ENCODE peak calls at places on chromosomes 11 and 22, in six cellular contexts. One of them, this sample, is unnamed.

GRCh38 chr22:28137036-28137435 is 218.0 kb upstream of the PITPNB start:
- DNase-seq in breast epithelium: no peak
- DNase-seq in cardiac muscle cell: no peak
- DNase-seq in Caco-2: no peak
- DNase-seq in ovary: no peak
- DNase-seq in left ventricle myocardium inferior: no peak
- DNase-seq in this sample: no peak

GRCh38 chr11:60851327-60852059 is 4.3 kb downstream of the PTGDR2 start:
- DNase-seq in ovary: no peak
- DNase-seq in breast epithelium: no peak
- DNase-seq in Caco-2: no peak
- DNase-seq in left ventricle myocardium inferior: no peak
- DNase-seq in cardiac muscle cell: no peak
- DNase-seq in this sample: no peak

GRCh38 chr11:57514538-57515331 is 767 bp downstream of the SLC43A1 start:
- DNase-seq in cardiac muscle cell: peak; percentile 47
- DNase-seq in breast epithelium: no peak
- DNase-seq in left ventricle myocardium inferior: peak; percentile 69
- DNase-seq in ovary: peak; percentile 76
- DNase-seq in Caco-2: peak; percentile 54
- DNase-seq in this sample: peak; percentile 89

GRCh38 chr11:126891556-126892217 is 108.9 kb downstream of the KIRREL3 start:
- DNase-seq in Caco-2: no peak
- DNase-seq in cardiac muscle cell: peak; percentile 15
- DNase-seq in ovary: no peak
- DNase-seq in left ventricle myocardium inferior: peak; percentile 26
- DNase-seq in breast epithelium: no peak
- DNase-seq in this sample: no peak

GRCh38 chr11:106280041-106280440 is 202.6 kb downstream of the AASDHPPT start:
- DNase-seq in left ventricle myocardium inferior: no peak
- DNase-seq in ovary: no peak
- DNase-seq in breast epithelium: no peak
- DNase-seq in cardiac muscle cell: no peak
- DNase-seq in Caco-2: no peak
- DNase-seq in this sample: no peak

GRCh38 chr11:119991022-119991404 is 146.9 kb downstream of the TRIM29 start:
- DNase-seq in cardiac muscle cell: no peak
- DNase-seq in left ventricle myocardium inferior: no peak
- DNase-seq in ovary: no peak
- DNase-seq in breast epithelium: no peak
- DNase-seq in Caco-2: no peak
- DNase-seq in this sample: no peak

GRCh38 chr11:67006029-67006884 is 16.7 kb upstream of the SYT12 start:
- DNase-seq in cardiac muscle cell: no peak
- DNase-seq in left ventricle myocardium inferior: no peak
- DNase-seq in ovary: no peak
- DNase-seq in Caco-2: peak; percentile 83
- DNase-seq in breast epithelium: no peak
- DNase-seq in this sample: no peak

GRCh38 chr11:78649361-78650215 is 74.9 kb upstream of the NARS2 start:
- DNase-seq in ovary: no peak
- DNase-seq in breast epithelium: peak; percentile 7
- DNase-seq in Caco-2: peak; percentile 30
- DNase-seq in cardiac muscle cell: no peak
- DNase-seq in left ventricle myocardium inferior: no peak
- DNase-seq in this sample: no peak

GRCh38 chr11:7555067-7555699 is 41.4 kb downstream of the PPFIBP2 start:
- DNase-seq in breast epithelium: peak; percentile 67
- DNase-seq in left ventricle myocardium inferior: peak; percentile 76
- DNase-seq in ovary: no peak
- DNase-seq in Caco-2: no peak
- DNase-seq in cardiac muscle cell: no peak
- DNase-seq in this sample: no peak

GRCh38 chr11:68542617-68543016 is 82.1 kb downstream of the PPP6R3 start:
- DNase-seq in breast epithelium: no peak
- DNase-seq in left ventricle myocardium inferior: no peak
- DNase-seq in ovary: peak; percentile 41
- DNase-seq in Caco-2: no peak
- DNase-seq in cardiac muscle cell: peak; percentile 77
- DNase-seq in this sample: no peak

GRCh38 chr11:88195908-88196307 is 20.7 kb upstream of the RAB38 start:
- DNase-seq in breast epithelium: no peak
- DNase-seq in cardiac muscle cell: no peak
- DNase-seq in Caco-2: no peak
- DNase-seq in left ventricle myocardium inferior: no peak
- DNase-seq in ovary: no peak
- DNase-seq in this sample: no peak

GRCh38 chr11:132126973-132127900 is 756.8 kb downstream of the NTM start:
- DNase-seq in breast epithelium: peak; percentile 37
- DNase-seq in Caco-2: no peak
- DNase-seq in left ventricle myocardium inferior: peak; percentile 28
- DNase-seq in ovary: no peak
- DNase-seq in cardiac muscle cell: peak; percentile 94
- DNase-seq in this sample: no peak

GRCh38 chr22:38114484-38115398 is 4.3 kb upstream of the BAIAP2L2 start:
- DNase-seq in breast epithelium: peak; percentile 73
- DNase-seq in left ventricle myocardium inferior: peak; percentile 86
- DNase-seq in Caco-2: peak; percentile 72
- DNase-seq in cardiac muscle cell: peak; percentile 90
- DNase-seq in ovary: peak; percentile 85
- DNase-seq in this sample: peak; percentile 91

GRCh38 chr11:48081151-48082010 is 101.0 kb downstream of the PTPRJ start:
- DNase-seq in breast epithelium: peak; percentile 36
- DNase-seq in ovary: no peak
- DNase-seq in left ventricle myocardium inferior: peak; percentile 77
- DNase-seq in Caco-2: no peak
- DNase-seq in cardiac muscle cell: peak; percentile 81
- DNase-seq in this sample: peak; percentile 92

GRCh38 chr11:134655189-134655937 is 243.3 kb upstream of the B3GAT1 start:
- DNase-seq in Caco-2: peak; percentile 30
- DNase-seq in cardiac muscle cell: no peak
- DNase-seq in ovary: no peak
- DNase-seq in left ventricle myocardium inferior: no peak
- DNase-seq in breast epithelium: peak; percentile 9
- DNase-seq in this sample: no peak

GRCh38 chr22:19114984-19115552 is 7.1 kb downstream of the DGCR2 start:
- DNase-seq in Caco-2: no peak
- DNase-seq in breast epithelium: no peak
- DNase-seq in left ventricle myocardium inferior: no peak
- DNase-seq in cardiac muscle cell: no peak
- DNase-seq in ovary: no peak
- DNase-seq in this sample: peak; percentile 42

GRCh38 chr11:130085671-130086070 is 16.0 kb downstream of the APLP2 start:
- DNase-seq in cardiac muscle cell: no peak
- DNase-seq in Caco-2: no peak
- DNase-seq in breast epithelium: no peak
- DNase-seq in left ventricle myocardium inferior: no peak
- DNase-seq in ovary: no peak
- DNase-seq in this sample: no peak
- H3K36me3 ChIP-seq in cardiac muscle cell: no peaks in the 10 kb centered on the region
- H3K36me3 ChIP-seq in Caco-2: no peaks in the 10 kb centered on the region
- H3K36me3 ChIP-seq in breast epithelium: no peaks in the 10 kb centered on the region
- H3K36me3 ChIP-seq in left ventricle myocardium inferior: no peaks in the 10 kb centered on the region
- H3K36me3 ChIP-seq in ovary: no peaks in the 10 kb centered on the region
- H3K36me3 ChIP-seq in this sample: no peaks in the 10 kb centered on the region

DNA sequence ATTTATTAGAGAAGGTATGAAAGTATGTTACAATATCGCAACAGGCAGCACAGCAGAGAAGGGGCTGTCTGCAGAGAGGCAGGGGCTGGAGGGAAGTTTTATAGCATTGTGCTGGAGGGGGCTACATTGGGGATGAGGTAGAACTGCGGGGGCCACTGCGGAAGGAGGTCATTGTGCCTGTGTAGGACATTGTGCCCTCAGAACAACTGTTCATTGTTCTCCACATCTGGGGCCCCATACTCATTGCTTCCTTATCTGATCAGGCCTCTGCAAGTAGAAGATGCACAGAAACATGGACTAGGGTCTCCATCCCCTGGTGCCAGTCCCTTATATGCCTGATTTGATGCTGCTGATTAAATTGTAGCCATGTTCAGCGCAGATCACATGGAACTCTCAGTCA is 12.1 kb downstream of the NADSYN1 start:
- DNase-seq in breast epithelium: no peak
- DNase-seq in cardiac muscle cell: no peak
- DNase-seq in ovary: no peak
- DNase-seq in left ventricle myocardium inferior: no peak
- DNase-seq in Caco-2: no peak
- DNase-seq in this sample: peak; percentile 5
- H3K36me3 ChIP-seq in breast epithelium: no peaks in the 10 kb centered on the region
- H3K36me3 ChIP-seq in cardiac muscle cell: peaks cover 2% of the 10 kb centered on the region
- H3K36me3 ChIP-seq in ovary: no peaks in the 10 kb centered on the region
- H3K36me3 ChIP-seq in left ventricle myocardium inferior: peaks cover 64% of the 10 kb centered on the region
- H3K36me3 ChIP-seq in Caco-2: peaks cover 14% of the 10 kb centered on the region
- H3K36me3 ChIP-seq in this sample: peaks cover 1% of the 10 kb centered on the region

DNA sequence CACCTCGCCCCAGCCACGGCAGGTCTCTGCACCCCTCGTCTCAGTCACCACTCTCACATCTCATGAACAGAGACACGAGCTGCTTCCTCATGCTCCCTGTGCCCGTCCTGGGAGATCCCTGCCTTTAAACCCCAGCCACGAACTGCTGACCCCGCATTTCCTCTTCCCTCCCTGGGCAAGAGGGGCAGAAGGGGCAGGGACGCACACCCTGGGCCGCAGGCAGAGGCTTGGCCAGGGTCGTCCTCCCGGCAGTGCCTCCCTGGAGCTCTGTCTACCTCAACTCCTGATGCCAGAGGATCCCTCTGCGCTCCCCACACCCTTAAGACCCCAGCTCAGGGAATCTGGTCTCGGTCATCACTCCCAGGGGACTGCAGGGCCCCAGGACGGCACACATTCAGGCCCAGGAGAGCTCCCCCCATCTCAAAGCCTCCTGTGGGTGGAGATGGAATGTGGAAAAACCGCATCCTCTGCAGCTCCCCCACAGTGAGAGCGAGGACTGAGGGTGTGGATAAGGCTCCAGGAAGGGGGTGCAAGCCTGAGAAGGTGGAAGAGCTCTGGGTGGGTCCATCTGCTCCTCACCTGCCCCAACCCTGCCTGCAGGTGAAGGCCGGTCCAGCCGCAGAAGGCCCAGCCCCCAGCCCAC is 1.2 kb downstream of the BID start:
- DNase-seq in ovary: no peak
- DNase-seq in Caco-2: no peak
- DNase-seq in breast epithelium: no peak
- DNase-seq in left ventricle myocardium inferior: no peak
- DNase-seq in cardiac muscle cell: peak; percentile 37
- DNase-seq in this sample: no peak
- H3K36me3 ChIP-seq in ovary: no peaks in the 10 kb centered on the region
- H3K36me3 ChIP-seq in Caco-2: no peaks in the 10 kb centered on the region
- H3K36me3 ChIP-seq in breast epithelium: no peaks in the 10 kb centered on the region
- H3K36me3 ChIP-seq in left ventricle myocardium inferior: no peaks in the 10 kb centered on the region
- H3K36me3 ChIP-seq in cardiac muscle cell: no peaks in the 10 kb centered on the region
- H3K36me3 ChIP-seq in this sample: no peaks in the 10 kb centered on the region

GRCh38 chr11:46876471-46876870 is 30.4 kb upstream of the CKAP5 start:
- DNase-seq in left ventricle myocardium inferior: no peak
- DNase-seq in cardiac muscle cell: no peak
- DNase-seq in breast epithelium: no peak
- DNase-seq in Caco-2: no peak
- DNase-seq in ovary: no peak
- DNase-seq in this sample: no peak
- H3K36me3 ChIP-seq in left ventricle myocardium inferior: peaks cover 84% of the 10 kb centered on the region
- H3K36me3 ChIP-seq in cardiac muscle cell: peaks cover 44% of the 10 kb centered on the region
- H3K36me3 ChIP-seq in breast epithelium: no peaks in the 10 kb centered on the region
- H3K36me3 ChIP-seq in Caco-2: no peaks in the 10 kb centered on the region
- H3K36me3 ChIP-seq in ovary: no peaks in the 10 kb centered on the region
- H3K36me3 ChIP-seq in this sample: no peaks in the 10 kb centered on the region

GRCh38 chr11:62712413-62712812 is 4.9 kb downstream of the GNG3 start:
- DNase-seq in breast epithelium: no peak
- DNase-seq in left ventricle myocardium inferior: no peak
- DNase-seq in cardiac muscle cell: no peak
- DNase-seq in Caco-2: no peak
- DNase-seq in ovary: no peak
- DNase-seq in this sample: peak; percentile 6

GRCh38 chr11:62710001-62710345 is 2.5 kb downstream of the GNG3 start:
- DNase-seq in Caco-2: no peak
- DNase-seq in left ventricle myocardium inferior: no peak
- DNase-seq in cardiac muscle cell: peak; percentile 48
- DNase-seq in breast epithelium: no peak
- DNase-seq in ovary: no peak
- DNase-seq in this sample: no peak

GRCh38 chr11:62713343-62713742 is 5.9 kb downstream of the GNG3 start:
- DNase-seq in Caco-2: peak; percentile 89
- DNase-seq in ovary: no peak
- DNase-seq in left ventricle myocardium inferior: no peak
- DNase-seq in breast epithelium: no peak
- DNase-seq in cardiac muscle cell: no peak
- DNase-seq in this sample: no peak

GRCh38 chr11:62715150-62716130 is 8.0 kb downstream of the GNG3 start:
- DNase-seq in cardiac muscle cell: no peak
- DNase-seq in breast epithelium: no peak
- DNase-seq in left ventricle myocardium inferior: no peak
- DNase-seq in ovary: peak; percentile 17
- DNase-seq in Caco-2: no peak
- DNase-seq in this sample: no peak

DNA sequence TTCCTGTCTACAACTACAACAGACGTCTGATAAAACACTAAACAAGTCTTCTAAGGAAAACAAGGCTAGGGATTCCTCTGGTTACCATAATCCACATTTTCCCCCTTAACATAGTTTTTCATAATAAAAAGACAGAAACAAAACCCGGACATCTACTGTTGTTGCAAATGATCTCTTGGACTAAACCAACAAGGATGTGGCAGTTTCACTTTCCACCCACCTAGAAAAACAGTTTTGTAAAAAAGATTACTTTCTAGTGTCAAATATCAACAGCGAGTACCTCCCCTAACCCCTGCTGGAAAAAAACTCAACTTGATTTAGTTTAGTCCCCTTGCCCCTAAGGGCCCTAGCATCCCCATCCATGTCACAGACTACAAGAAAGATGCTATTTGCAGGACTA is 5.4 kb downstream of the GNG3 start:
- DNase-seq in breast epithelium: no peak
- DNase-seq in left ventricle myocardium inferior: no peak
- DNase-seq in Caco-2: no peak
- DNase-seq in cardiac muscle cell: no peak
- DNase-seq in ovary: no peak
- DNase-seq in this sample: no peak
- H3K36me3 ChIP-seq in breast epithelium: no peaks in the 10 kb centered on the region
- H3K36me3 ChIP-seq in left ventricle myocardium inferior: peaks cover 75% of the 10 kb centered on the region
- H3K36me3 ChIP-seq in Caco-2: peaks cover 13% of the 10 kb centered on the region
- H3K36me3 ChIP-seq in cardiac muscle cell: peaks cover 61% of the 10 kb centered on the region
- H3K36me3 ChIP-seq in ovary: no peaks in the 10 kb centered on the region
- H3K36me3 ChIP-seq in this sample: peaks cover 21% of the 10 kb centered on the region

DNA sequence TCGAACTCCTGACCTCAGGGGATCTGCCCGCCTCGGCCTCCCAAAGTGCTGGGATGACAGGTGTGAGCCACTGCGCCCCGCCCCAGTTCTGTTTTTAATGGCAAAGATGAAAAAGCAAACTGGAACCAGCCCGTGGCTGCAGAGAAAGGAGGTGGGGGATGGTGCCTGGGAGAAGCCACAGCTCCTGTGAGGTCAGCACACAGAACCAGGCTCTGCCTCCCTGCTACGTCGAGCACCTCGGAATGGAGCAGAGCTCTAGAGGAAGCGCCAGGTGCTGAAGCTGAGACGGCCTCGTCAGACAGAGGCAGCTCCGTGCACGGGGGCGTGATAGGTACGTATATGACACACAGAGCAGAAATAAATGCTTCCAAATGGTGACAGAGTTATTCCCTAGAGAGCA is 8.5 kb downstream of the DRD4 start:
- DNase-seq in left ventricle myocardium inferior: no peak
- DNase-seq in breast epithelium: no peak
- DNase-seq in cardiac muscle cell: no peak
- DNase-seq in ovary: no peak
- DNase-seq in Caco-2: no peak
- DNase-seq in this sample: no peak
- H3K36me3 ChIP-seq in left ventricle myocardium inferior: peaks cover 39% of the 10 kb centered on the region
- H3K36me3 ChIP-seq in breast epithelium: no peaks in the 10 kb centered on the region
- H3K36me3 ChIP-seq in cardiac muscle cell: peaks cover 5% of the 10 kb centered on the region
- H3K36me3 ChIP-seq in ovary: no peaks in the 10 kb centered on the region
- H3K36me3 ChIP-seq in Caco-2: no peaks in the 10 kb centered on the region
- H3K36me3 ChIP-seq in this sample: no peaks in the 10 kb centered on the region

This sample was measured in aorta.